ENCODE peak calls at places on chromosomes 7 and 10, in six cellular contexts. F, M, X, I, T and Z are unnamed samples.

GRCh38 chr7:122219253-122219865 is 75.3 kb upstream of the AASS start:
- DNase-seq in F (peak), M (peak), X (no peak), I (peak), T (peak), Z (no peak)

GRCh38 chr7:149427096-149427680 is 33.7 kb downstream of the ZNF777 start:
- DNase-seq in F (no peak), M (no peak), X (no peak), I (peak), T (no peak), Z (no peak)

GRCh38 chr7:8117195-8117594 is 144.8 kb downstream of the ICA1 start:
- DNase-seq in F (no peak), M (no peak), X (no peak), I (no peak), T (no peak), Z (no peak)

GRCh38 chr10:78516741-78517140 is 483.1 kb downstream of the RPS24 start:
- DNase-seq in F (no peak), M (no peak), X (no peak), I (peak), T (no peak), Z (no peak)

GRCh38 chr10:62626096-62626495 is 178.4 kb upstream of the ADO start:
- DNase-seq in F (no peak), M (no peak), X (no peak), I (no peak), T (no peak), Z (no peak)

GRCh38 chr7:46811529-46811928 is 770.4 kb downstream of the TNS3 start:
- DNase-seq in F (peak), M (peak), X (no peak), I (peak), T (peak), Z (no peak)

GRCh38 chr10:23079700-23080099 is 15.7 kb upstream of the MSRB2 start:
- DNase-seq in F (no peak), M (no peak), X (no peak), I (no peak), T (no peak), Z (no peak)

GRCh38 chr7:155769701-155770100 is 42.6 kb downstream of the SHH start:
- DNase-seq in F (no peak), M (no peak), X (no peak), I (peak), T (no peak), Z (no peak)

GRCh38 chr7:82347808-82348207 is 95.8 kb downstream of the CACNA2D1 start:
- DNase-seq in F (no peak), M (no peak), X (no peak), I (no peak), T (no peak), Z (no peak)

GRCh38 chr10:61608255-61609040 is 54.3 kb upstream of the CABCOCO1 start:
- DNase-seq in F (no peak), M (no peak), X (no peak), I (no peak), T (peak), Z (no peak)

GRCh38 chr10:86862786-86863185 is 94.6 kb downstream of the MMRN2 start:
- DNase-seq in F (no peak), M (no peak), X (no peak), I (no peak), T (no peak), Z (no peak)

GRCh38 chr7:82442492-82443043 is 1.0 kb downstream of the CACNA2D1 start:
- DNase-seq in F (no peak), M (no peak), X (no peak), I (peak), T (peak), Z (no peak)

GRCh38 chr10:93180402-93181040 is 106.8 kb downstream of the CYP26A1 start:
- DNase-seq in F (no peak), M (no peak), X (no peak), I (no peak), T (peak), Z (no peak)

GRCh38 chr7:44162785-44163395 is 21.8 kb upstream of the MYL7 start:
- DNase-seq in F (no peak), M (no peak), X (no peak), I (no peak), T (no peak), Z (no peak)

GRCh38 chr10:101065479-101066145 is 3.8 kb downstream of the KAZALD1 start:
- DNase-seq in F (no peak), M (peak), X (no peak), I (no peak), T (peak), Z (no peak)

GRCh38 chr10:51804861-51805260 is 105.5 kb upstream of the CSTF2T start:
- DNase-seq in F (no peak), M (no peak), X (no peak), I (no peak), T (peak), Z (no peak)

GRCh38 chr10:48266528-48266927 is 8.0 kb downstream of the FRMPD2 start:
- DNase-seq in F (no peak), M (no peak), X (no peak), I (no peak), T (no peak), Z (no peak)

GRCh38 chr10:132588301-132589013 is 50.9 kb downstream of the INPP5A start:
- DNase-seq in F (no peak), M (no peak), X (no peak), I (no peak), T (peak), Z (no peak)